ENCODE peak calls at places on chromosomes 4 and X, in ten cellular contexts. K is ELR; J is A172; U is Caki2; C is ureter; Y is CD8-positive, alpha-beta T cell; N is activated CD4-positive, alpha-beta T cell treated with anti-CD3 and anti-CD28 coated beads, Interleukin-2, amount 10 ng/mL, durations not matched to agents 7 days and 5 days; G is cardiac muscle cell; I is HT-29; Q is brain microvascular endothelial cell. H is an unnamed sample.

GRCh38 chr4:39354178-39354503 is 12.0 kb downstream of the RFC1 start:
- DNase-seq in K (no peak), J (peak; percentile 8), U (no peak), C (no peak), Y (no peak), N (no peak), G (no peak), I (peak; percentile 6), Q (no peak), H (no peak)

GRCh38 chrX:17792842-17793241 is 55.5 kb downstream of the SCML1 start:
- DNase-seq in K (no peak), J (no peak), U (no peak), C (no peak), Y (no peak), N (no peak), G (peak; percentile 27), I (no peak), Q (no peak), H (no peak)

GRCh38 chrX:151938172-151938571 is 25.5 kb downstream of the MAGEA4 start:
- DNase-seq in K (no peak), J (no peak), U (no peak), C (no peak), Y (no peak), N (no peak), G (no peak), I (no peak), Q (no peak), H (no peak)

GRCh38 chr4:85946821-85947220 is 413.0 kb downstream of the MAPK10 start:
- DNase-seq in K (no peak), J (no peak), U (no peak), C (no peak), Y (no peak), N (no peak), G (no peak), I (no peak), Q (no peak), H (no peak)

GRCh38 chr4:117898496-117898895 is 135.8 kb upstream of the NDST3 start:
- DNase-seq in K (peak; percentile 40), J (peak; percentile 55), U (no peak), C (no peak), Y (no peak), N (no peak), G (no peak), I (no peak), Q (no peak), H (no peak)

GRCh38 chrX:128975716-128976115 is 547.6 kb downstream of the SMARCA1 start:
- DNase-seq in K (no peak), J (no peak), U (peak; percentile 18), C (peak; percentile 45), Y (no peak), N (peak; percentile 13), G (peak; percentile 66), I (peak; percentile 72), Q (no peak), H (peak; percentile 0)

GRCh38 chrX:82218361-82218760 is 1016.5 kb downstream of the SH3BGRL start:
- DNase-seq in K (peak; percentile 6), J (no peak), U (no peak), C (no peak), Y (no peak), N (no peak), G (peak; percentile 52), I (peak; percentile 60), Q (no peak), H (no peak)

GRCh38 chr4:29309050-29309449 is 1411.1 kb upstream of the PCDH7 start:
- DNase-seq in K (peak; percentile 89), J (peak; percentile 59), U (no peak), C (no peak), Y (no peak), N (no peak), G (no peak), I (no peak), Q (peak; percentile 78), H (no peak)

GRCh38 chrX:10008483-10009056 is 41.4 kb downstream of the CLDN34 start:
- DNase-seq in K (peak; percentile 67), J (no peak), U (no peak), C (no peak), Y (no peak), N (no peak), G (no peak), I (no peak), Q (no peak), H (no peak)

GRCh38 chr4:7955393-7955792 is 15.7 kb upstream of the AFAP1 start:
- DNase-seq in K (no peak), J (no peak), U (no peak), C (no peak), Y (no peak), N (no peak), G (peak; percentile 79), I (no peak), Q (no peak), H (no peak)

GRCh38 chrX:78555401-78555980 is 103.6 kb downstream of the RTL3 start:
- DNase-seq in K (peak; percentile 2), J (no peak), U (peak; percentile 9), C (no peak), Y (no peak), N (no peak), G (no peak), I (peak; percentile 14), Q (no peak), H (no peak)

GRCh38 chr4:83083925-83084475 is 30.5 kb downstream of the PLAC8 start:
- DNase-seq in K (no peak), J (no peak), U (no peak), C (no peak), Y (peak; percentile 58), N (peak; percentile 82), G (no peak), I (no peak), Q (no peak), H (peak; percentile 36)

GRCh38 chrX:110042521-110042920 is 39.6 kb downstream of the TMEM164 start:
- DNase-seq in K (peak; percentile 52), J (no peak), U (no peak), C (no peak), Y (no peak), N (no peak), G (no peak), I (no peak), Q (no peak), H (no peak)

GRCh38 chr4:159922119-159922518 is 819.2 kb downstream of the RAPGEF2 start:
- DNase-seq in K (no peak), J (no peak), U (no peak), C (no peak), Y (no peak), N (no peak), G (no peak), I (no peak), Q (no peak), H (no peak)

GRCh38 chr4:56755901-56756300 is 65.6 kb downstream of the SPINK2 start:
- DNase-seq in K (peak; percentile 85), J (peak; percentile 53), U (no peak), C (no peak), Y (no peak), N (no peak), G (no peak), I (no peak), Q (no peak), H (no peak)

GRCh38 chrX:142327182-142327581 is 122.1 kb upstream of the MAGEC2 start:
- DNase-seq in K (no peak), J (no peak), U (no peak), C (no peak), Y (no peak), N (no peak), G (no peak), I (no peak), Q (no peak), H (no peak)

GRCh38 chr4:185219551-185220344 is 10.3 kb downstream of the SNX25 start:
- DNase-seq in K (peak; percentile 24), J (peak; percentile 56), U (no peak), C (peak; percentile 66), Y (no peak), N (no peak), G (no peak), I (no peak), Q (peak; percentile 44), H (no peak)